ENCODE peak calls at places on chromosomes 13 and 19, in four cellular contexts. L is effector CD8-positive, alpha-beta T cell; I is kidney epithelial cell; R is NCI-H1092. H is an unnamed sample.
A peak's percentile ranks its signal among the peaks of the same experiment; 100 is the strongest.

GRCh38 chr19:507286-508203 is at the start of gene TPGS1:
- DNase-seq in L (peak; percentile 90), I (no peak), R (peak; percentile 69), H (peak; percentile 72)

GRCh38 chr19:24054044-24054935 is 32.7 kb upstream of the ZNF254 start:
- DNase-seq in L (no peak), I (peak; percentile 38), R (no peak), H (no peak)

GRCh38 chr19:52188822-52189744 is 769 bp upstream of the PPP2R1A start:
- DNase-seq in L (peak; percentile 100), I (no peak), R (no peak), H (no peak)

GRCh38 chr19:19627716-19628498 is at the start of gene LPAR2:
- DNase-seq in L (peak; percentile 72), I (no peak), R (no peak), H (peak; percentile 37)

GRCh38 chr13:71879129-71879535 is 12.1 kb upstream of the DACH1 start:
- DNase-seq in L (no peak), I (no peak), R (peak; percentile 55), H (peak; percentile 86)

GRCh38 chr13:46914341-46914740 is 17.5 kb upstream of the HTR2A start:
- DNase-seq in L (no peak), I (no peak), R (no peak), H (no peak)

GRCh38 chr19:17242431-17243208 is 3.1 kb downstream of the NR2F6 start:
- DNase-seq in L (no peak), I (no peak), R (no peak), H (no peak)

GRCh38 chr13:21676611-21677021 is 5.7 kb downstream of the FGF9 start:
- DNase-seq in L (no peak), I (no peak), R (no peak), H (peak; percentile 44)

GRCh38 chr19:29385191-29385795 is 140.5 kb upstream of the VSTM2B start:
- DNase-seq in L (no peak), I (no peak), R (no peak), H (no peak)

GRCh38 chr19:42199440-42200115 is 17.9 kb downstream of the DEDD2 start:
- DNase-seq in L (peak; percentile 26), I (no peak), R (no peak), H (no peak)

GRCh38 chr19:41796362-41796761 is at the start of gene CEACAM3:
- DNase-seq in L (no peak), I (no peak), R (no peak), H (no peak)

GRCh38 chr19:44570984-44571684 is 41.7 kb upstream of the CEACAM20 start:
- DNase-seq in L (peak; percentile 12), I (no peak), R (peak; percentile 8), H (peak; percentile 59)

H was measured in COR-L47.